ENCODE peak calls at places on chromosome 14, in seven cellular contexts. Z is CD8-positive, alpha-beta T cell; A is osteocyte; N is NCI-H446 treated with DMSO at 0.1 percent for 48 hours; O is activated CD4-positive, alpha-beta T cell treated with anti-CD3 and anti-CD28 coated beads, Interleukin-2, amount 50 U/mL, for 24 hours; T is GM04504; D is HEK293T. J is an unnamed sample.

GRCh38 chr14:96698846-96699543 is 98.2 kb upstream of the VRK1 start:
- DNase-seq in A (no peak), T (no peak), N (no peak), Z (peak; percentile 13), D (no peak), O (no peak), J (peak; percentile 23)

GRCh38 chr14:100201701-100202100 is 37.2 kb upstream of the YY1 start:
- DNase-seq in A (no peak), O (no peak), T (no peak), Z (no peak), D (no peak), N (no peak), J (no peak)

GRCh38 chr14:35016568-35016967 is 29.5 kb upstream of the FAM177A1 start:
- DNase-seq in N (no peak), O (no peak), A (no peak), Z (no peak), D (no peak), T (no peak), J (no peak)

GRCh38 chr14:69845050-69845581 is 34.1 kb upstream of the SMOC1 start:
- DNase-seq in Z (no peak), T (no peak), O (no peak), N (no peak), D (no peak), A (peak; percentile 19), J (no peak)

GRCh38 chr14:103544627-103545218 is 15.7 kb downstream of the TRMT61A start:
- DNase-seq in D (no peak), T (no peak), A (no peak), O (no peak), N (no peak), Z (no peak), J (no peak)

GRCh38 chr14:101810897-101811620 is 49.5 kb downstream of the PPP2R5C start:
- DNase-seq in O (no peak), N (no peak), D (no peak), A (no peak), Z (no peak), T (no peak), J (no peak)

GRCh38 chr14:42994001-42994736 is 1387.5 kb downstream of the LRFN5 start:
- DNase-seq in N (no peak), T (no peak), Z (no peak), O (no peak), A (no peak), D (no peak), J (no peak)

GRCh38 chr14:91112172-91112571 is 1.7 kb upstream of the DGLUCY start:
- DNase-seq in A (no peak), Z (no peak), N (no peak), D (no peak), T (no peak), O (no peak), J (no peak)

GRCh38 chr14:26941521-26941920 is 343.7 kb upstream of the NOVA1 start:
- DNase-seq in N (no peak), T (no peak), D (no peak), A (no peak), Z (no peak), O (no peak), J (no peak)